ENCODE peak calls at places on chromosomes 16 and 17, in seven cellular contexts. V is activated CD4-positive, alpha-beta T cell treated with anti-CD3 and anti-CD28 coated beads for 4 hours; C is activated effector memory CD4-positive, alpha-beta T cell treated with anti-CD3 and anti-CD28 coated beads, Interleukin-2, amount 50 U/mL, for 16 hours; N is HT1080; U is left lung; X is HCEC 1CT; M is activated CD8-positive, alpha-beta T cell treated with anti-CD3 and anti-CD28 coated beads, Interleukin-2, amount 10 ng/mL, durations not matched to agents 7 days and 5 days. Z is an unnamed sample.

GRCh38 chr16:46762583-46762982 is 14.4 kb upstream of the MYLK3 start:
- DNase-seq in V (no peak), C (no peak), N (no peak), U (no peak), X (no peak), M (no peak), Z (no peak)

GRCh38 chr17:29238133-29238850 is 8.4 kb upstream of the CRYBA1 start:
- DNase-seq in V (no peak), C (no peak), N (no peak), U (no peak), X (peak), M (no peak), Z (peak)

GRCh38 chr16:29738514-29738913 is 7.3 kb downstream of the C16orf54 start:
- DNase-seq in V (peak), C (peak), N (no peak), U (no peak), X (no peak), M (peak), Z (no peak)

GRCh38 chr16:88013766-88014165 is 62.5 kb downstream of the BANP start:
- DNase-seq in V (no peak), C (peak), N (no peak), U (no peak), X (no peak), M (no peak), Z (no peak)

GRCh38 chr17:75774988-75775668 is 9.5 kb upstream of the UNK start:
- DNase-seq in V (no peak), C (peak), N (peak), U (no peak), X (no peak), M (no peak), Z (peak)

GRCh38 chr17:78883533-78884131 is 19.4 kb downstream of the CEP295NL start:
- DNase-seq in V (no peak), C (no peak), N (peak), U (peak), X (peak), M (peak), Z (peak)

GRCh38 chr17:81462506-81463125 is 50.0 kb downstream of the ACTG1 start:
- DNase-seq in V (no peak), C (no peak), N (no peak), U (no peak), X (no peak), M (no peak), Z (no peak)

GRCh38 chr17:48814504-48814903 is 2.5 kb downstream of the TTLL6 start:
- DNase-seq in V (peak), C (peak), N (peak), U (no peak), X (no peak), M (peak), Z (peak)

GRCh38 chr17:236641-237405 is 55.4 kb upstream of the DOC2B start:
- DNase-seq in V (no peak), C (no peak), N (no peak), U (peak), X (no peak), M (no peak), Z (no peak)

GRCh38 chr17:65261682-65262636 is 124.8 kb downstream of the RGS9 start:
- DNase-seq in V (no peak), C (no peak), N (peak), U (no peak), X (peak), M (no peak), Z (peak)

GRCh38 chr17:64780096-64781012 is 118.2 kb upstream of the SMURF2 start:
- DNase-seq in V (peak), C (peak), N (no peak), U (peak), X (peak), M (peak), Z (no peak)

GRCh38 chr17:37507108-37507507 is 17.4 kb downstream of the DUSP14 start:
- DNase-seq in V (no peak), C (no peak), N (no peak), U (no peak), X (no peak), M (no peak), Z (no peak)

GRCh38 chr17:59427996-59428395 is 96.5 kb downstream of the YPEL2 start:
- DNase-seq in V (no peak), C (no peak), N (no peak), U (no peak), X (peak), M (no peak), Z (peak)

GRCh38 chr16:24701521-24701951 is 27.9 kb upstream of the TNRC6A start:
- DNase-seq in V (no peak), C (no peak), N (peak), U (no peak), X (peak), M (no peak), Z (peak)

GRCh38 chr17:19578545-19578944 is 44.9 kb downstream of the SLC47A1 start:
- DNase-seq in V (no peak), C (no peak), N (no peak), U (no peak), X (no peak), M (no peak), Z (peak)

GRCh38 chr17:61455754-61456681 is 3.8 kb downstream of the TBX4 start:
- DNase-seq in V (no peak), C (no peak), N (no peak), U (no peak), X (no peak), M (no peak), Z (no peak)

GRCh38 chr17:35166526-35166925 is 18.9 kb downstream of the UNC45B start:
- DNase-seq in V (no peak), C (no peak), N (no peak), U (no peak), X (no peak), M (no peak), Z (no peak)

GRCh38 chr17:82483836-82484235 is 25.3 kb downstream of the NARF start:
- DNase-seq in V (no peak), C (no peak), N (no peak), U (no peak), X (no peak), M (no peak), Z (no peak)

GRCh38 chr16:69481901-69482341 is 57.5 kb downstream of the CYB5B start:
- DNase-seq in V (no peak), C (no peak), N (no peak), U (peak), X (no peak), M (no peak), Z (peak)

GRCh38 chr17:40112718-40113109 is 9.1 kb upstream of the MSL1 start:
- DNase-seq in V (no peak), C (no peak), N (no peak), U (no peak), X (no peak), M (no peak), Z (no peak)

GRCh38 chr17:40915721-40916256 is 21.7 kb downstream of the KRT23 start:
- DNase-seq in V (no peak), C (no peak), N (peak), U (no peak), X (peak), M (no peak), Z (peak)